ENCODE peak calls at places on chromosomes 13 and 19, in ten cellular contexts. L is cardiac fibroblast; R is uterus; E is AG04449; V is gastrocnemius medialis; G is foreskin keratinocyte; J is GM12865; M is CD8-positive, alpha-beta T cell; Q is neural progenitor cell; P is tibial nerve. T is an unnamed sample.
A peak's percentile ranks its signal among the peaks of the same experiment; 100 is the strongest.

GRCh38 chr13:55977436-55977835 is 1163.3 kb upstream of the PRR20A start:
- DNase-seq in L (no peak), R (no peak), E (no peak), V (no peak), G (no peak), J (no peak), M (no peak), Q (no peak), P (no peak), T (peak; percentile 40)

GRCh38 chr13:40460116-40460515 is 206.3 kb downstream of the FOXO1 start:
- DNase-seq in L (peak; percentile 51), R (no peak), E (no peak), V (no peak), G (no peak), J (no peak), M (no peak), Q (no peak), P (no peak), T (no peak)

GRCh38 chr13:99565478-99566124 is 64.3 kb downstream of the TM9SF2 start:
- DNase-seq in L (no peak), R (no peak), E (no peak), V (no peak), G (no peak), J (no peak), M (no peak), Q (no peak), P (no peak), T (no peak)

GRCh38 chr19:15199652-15200574 is 882 bp downstream of the NOTCH3 start:
- DNase-seq in L (peak; percentile 45), R (no peak), E (no peak), V (no peak), G (no peak), J (no peak), M (no peak), Q (peak; percentile 95), P (no peak), T (no peak)

GRCh38 chr13:70424928-70425327 is 316.7 kb upstream of the KLHL1 start:
- DNase-seq in L (no peak), R (no peak), E (no peak), V (no peak), G (no peak), J (no peak), M (no peak), Q (no peak), P (no peak), T (no peak)

GRCh38 chr13:114140131-114140908 is 7.9 kb upstream of the RASA3 start:
- DNase-seq in L (no peak), R (no peak), E (no peak), V (no peak), G (no peak), J (no peak), M (no peak), Q (no peak), P (no peak), T (no peak)

GRCh38 chr19:47723573-47723923 is 10.3 kb downstream of the EHD2 start:
- DNase-seq in L (peak; percentile 93), R (peak; percentile 74), E (no peak), V (no peak), G (peak; percentile 76), J (no peak), M (no peak), Q (no peak), P (no peak), T (peak; percentile 59)

GRCh38 chr19:3062165-3063105 is at the start of gene TLE5:
- DNase-seq in L (peak; percentile 62), R (peak; percentile 74), E (no peak), V (no peak), G (no peak), J (peak; percentile 86), M (peak; percentile 71), Q (peak; percentile 80), P (no peak), T (no peak)

GRCh38 chr13:102395174-102395573 is 6.7 kb downstream of the FGF14 start:
- DNase-seq in L (no peak), R (no peak), E (no peak), V (no peak), G (no peak), J (no peak), M (no peak), Q (no peak), P (no peak), T (no peak)

GRCh38 chr19:19452241-19453128 is 47.0 kb downstream of the GATAD2A start:
- DNase-seq in L (no peak), R (no peak), E (no peak), V (no peak), G (no peak), J (no peak), M (no peak), Q (no peak), P (no peak), T (no peak)

GRCh38 chr13:75879656-75880055 is 243.5 kb downstream of the LMO7 start:
- DNase-seq in L (no peak), R (no peak), E (no peak), V (no peak), G (no peak), J (no peak), M (no peak), Q (no peak), P (no peak), T (no peak)

GRCh38 chr19:31641591-31641990 is 292.4 kb upstream of the TSHZ3 start:
- DNase-seq in L (no peak), R (no peak), E (no peak), V (no peak), G (no peak), J (no peak), M (no peak), Q (no peak), P (no peak), T (no peak)

GRCh38 chr19:31639306-31639705 is 290.1 kb upstream of the TSHZ3 start:
- DNase-seq in L (no peak), R (no peak), E (no peak), V (no peak), G (peak; percentile 11), J (no peak), M (no peak), Q (no peak), P (no peak), T (no peak)
- TF ChIP-seq CTCF in L (no peak), R (no peak), E (no peak), V (no peak), G (no peak), J (no peak), M (no peak), Q (no peak), P (no peak), T (no peak)

DNA sequence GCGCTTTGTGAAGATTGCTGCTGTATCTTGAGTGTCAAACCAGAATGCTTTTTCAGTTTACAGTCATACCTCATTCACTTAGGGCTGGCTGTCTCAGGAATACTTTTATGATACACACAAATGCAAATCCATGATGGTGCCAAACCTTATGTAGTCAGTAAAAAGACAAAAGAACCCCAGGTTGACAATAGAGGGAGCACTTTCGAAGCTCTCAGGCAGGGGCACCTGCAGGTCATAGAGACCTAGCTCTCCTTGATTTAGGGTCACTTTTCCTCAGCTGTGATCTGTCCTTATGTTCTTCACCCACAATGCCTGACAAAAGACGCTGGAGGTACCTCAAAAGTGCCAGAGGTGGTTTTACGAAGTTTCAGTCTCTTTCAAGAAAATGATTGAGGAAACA is 172.2 kb downstream of the DNAJC15 start:
- DNase-seq in L (no peak), R (no peak), E (no peak), V (no peak), G (no peak), J (peak; percentile 21), M (no peak), Q (no peak), P (no peak), T (no peak)
- TF ChIP-seq CTCF in L (peak; percentile 21), R (no peak), E (no peak), V (no peak), G (peak; percentile 53), J (peak; percentile 29), M (no peak), Q (no peak), P (no peak), T (no peak)

GRCh38 chr13:94595943-94596574 is at the start of gene TGDS:
- DNase-seq in L (peak; percentile 94), R (peak; percentile 93), E (peak; percentile 56), V (peak; percentile 74), G (peak; percentile 86), J (peak; percentile 97), M (peak; percentile 76), Q (peak; percentile 94), P (peak; percentile 78), T (peak; percentile 92)
- TF ChIP-seq CTCF in L (no peak), R (peak; percentile 4), E (no peak), V (no peak), G (peak; percentile 19), J (no peak), M (no peak), Q (no peak), P (no peak), T (no peak)

GRCh38 chr19:35362261-35363000 is 4.2 kb downstream of the FFAR3 start:
- DNase-seq in L (no peak), R (no peak), E (no peak), V (no peak), G (no peak), J (no peak), M (no peak), Q (no peak), P (no peak), T (no peak)

GRCh38 chr19:35360880-35361420 is 2.7 kb downstream of the FFAR3 start:
- DNase-seq in L (no peak), R (no peak), E (no peak), V (no peak), G (no peak), J (no peak), M (no peak), Q (no peak), P (no peak), T (peak; percentile 34)

GRCh38 chr19:35365303-35365702 is 5.6 kb upstream of the GPR42 start:
- DNase-seq in L (no peak), R (no peak), E (no peak), V (no peak), G (no peak), J (no peak), M (no peak), Q (no peak), P (no peak), T (peak; percentile 37)

GRCh38 chr19:35363001-35363590 is 4.8 kb downstream of the FFAR3 start:
- DNase-seq in L (no peak), R (no peak), E (no peak), V (no peak), G (no peak), J (no peak), M (no peak), Q (no peak), P (no peak), T (peak; percentile 77)

DNA sequence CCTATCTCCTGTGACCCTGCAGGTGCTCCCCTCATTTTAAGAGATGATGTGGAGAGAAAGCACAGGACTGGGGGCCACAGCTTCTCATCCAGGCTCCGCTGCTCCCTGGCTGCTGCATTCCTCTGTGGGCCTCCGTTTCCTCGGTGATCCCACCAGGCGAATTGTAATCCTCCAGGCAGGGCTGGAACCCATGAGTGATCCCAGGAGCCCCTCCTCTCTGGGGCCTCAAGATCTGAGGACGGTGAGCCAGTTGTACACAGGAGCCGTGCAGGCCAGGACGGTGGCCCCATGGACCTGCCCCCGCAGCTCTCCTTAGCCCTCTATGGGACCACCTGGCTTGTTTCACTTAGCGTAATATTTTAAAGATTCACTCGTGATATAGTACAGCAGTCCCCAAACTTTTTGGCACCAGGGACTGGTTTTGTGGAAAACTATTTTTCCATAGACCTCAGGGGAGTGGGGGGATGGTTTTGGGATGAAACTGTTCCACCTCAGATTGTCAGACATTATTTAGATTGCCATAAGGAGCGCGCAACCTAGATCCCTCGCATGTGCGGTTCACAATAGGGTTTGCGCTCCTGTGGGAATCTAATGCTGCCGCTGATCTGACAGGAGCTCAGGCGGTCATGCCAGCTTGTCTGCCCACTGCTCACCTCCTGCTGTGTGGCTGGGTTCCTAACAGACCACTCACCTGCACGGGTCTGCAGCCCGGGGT is 5.6 kb downstream of the FFAR3 start:
- DNase-seq in L (no peak), R (no peak), E (no peak), V (no peak), G (no peak), J (no peak), M (no peak), Q (no peak), P (no peak), T (no peak)
- TF ChIP-seq CTCF in L (no peak), R (no peak), E (no peak), V (no peak), G (no peak), J (no peak), M (no peak), Q (no peak), P (no peak), T (no peak)

T was measured in lower leg skin.